ENCODE peak calls at places on chromosomes 11 and 22, in seven cellular contexts. G is NT2/D1, E is astrocyte of the spinal cord, J is NCI-H1417, D is right lobe of liver, N is M059J, K is tibial nerve. P is an unnamed sample.

GRCh38 chr22:41512421-41513194 is 31.7 kb downstream of the POLR3H start:
- DNase-seq in G (peak; percentile 58), E (peak; percentile 82), J (peak; percentile 33), D (no peak), N (peak; percentile 75), K (no peak), P (peak; percentile 77)

GRCh38 chr22:22342697-22343602 is 98.4 kb downstream of the VPREB1 start:
- DNase-seq in G (peak; percentile 86), E (peak; percentile 10), J (peak; percentile 80), D (peak; percentile 69), N (peak; percentile 42), K (peak; percentile 18), P (peak; percentile 28)

GRCh38 chr11:64225608-64226506 is at the start of the genes NUDT22 and TRPT1:
- DNase-seq in G (no peak), E (peak; percentile 77), J (peak; percentile 90), D (peak; percentile 92), N (peak; percentile 80), K (peak; percentile 88), P (peak; percentile 91)

GRCh38 chr22:23251445-23252093 is 71.3 kb downstream of the BCR start:
- DNase-seq in G (no peak), E (no peak), J (no peak), D (no peak), N (peak; percentile 32), K (no peak), P (peak; percentile 27)

GRCh38 chr22:37433786-37434185 is 6.5 kb upstream of the ELFN2 start:
- DNase-seq in G (no peak), E (no peak), J (no peak), D (no peak), N (no peak), K (no peak), P (peak; percentile 46)

GRCh38 chr11:95230054-95231034 is 658 bp downstream of the SESN3 start:
- DNase-seq in G (no peak), E (peak; percentile 30), J (peak; percentile 55), D (peak; percentile 72), N (peak; percentile 9), K (no peak), P (peak; percentile 7)

GRCh38 chr11:123822591-123822990 is 16.4 kb upstream of the OR6M1 start:
- DNase-seq in G (no peak), E (no peak), J (no peak), D (no peak), N (peak; percentile 6), K (no peak), P (peak; percentile 34)

GRCh38 chr11:62546937-62547625 is 475 bp upstream of the AHNAK start:
- DNase-seq in G (no peak), E (peak; percentile 67), J (no peak), D (no peak), N (peak; percentile 68), K (peak; percentile 45), P (no peak)

GRCh38 chr11:57321996-57322880 is 2.5 kb downstream of the TNKS1BP1 start:
- DNase-seq in G (no peak), E (peak; percentile 97), J (peak; percentile 73), D (peak; percentile 95), N (peak; percentile 98), K (peak; percentile 91), P (peak; percentile 90)

GRCh38 chr22:39543095-39543494 is 10.5 kb upstream of the RPS19BP1 start:
- DNase-seq in G (no peak), E (no peak), J (no peak), D (no peak), N (peak; percentile 23), K (no peak), P (no peak)

GRCh38 chr11:126419801-126420729 is 64.6 kb downstream of the ST3GAL4 start:
- DNase-seq in G (no peak), E (peak; percentile 65), J (peak; percentile 14), D (no peak), N (no peak), K (no peak), P (no peak)

GRCh38 chr11:130070829-130071205 is 1.1 kb downstream of the APLP2 start:
- DNase-seq in G (no peak), E (peak; percentile 43), J (peak; percentile 23), D (no peak), N (peak; percentile 45), K (no peak), P (peak; percentile 22)

GRCh38 chr11:95565692-95566091 is 223.9 kb downstream of the FAM76B start:
- DNase-seq in G (no peak), E (no peak), J (no peak), D (no peak), N (no peak), K (no peak), P (no peak)